ENCODE peak calls at places on chromosomes 4 and X, in ten cellular contexts. I is stimulated activated naive B cell treated with anti-CD40 and anti-IgM and Interleukin-4, amounts not matched to agents 10 μg/mL and 1 μg/mL and 100 μg/mL, for 72 hours; Z is neural crest cell; Q is HT1080; J is fibroblast of the conjunctiva; R is anterior cingulate cortex; B is M059J; V is astrocyte of the spinal cord; X is endothelial cell of umbilical vein; O is stimulated activated CD4-positive, alpha-beta T cell treated with anti-CD3 and anti-CD28 coated beads, Interleukin-4, amount 100 ng/mL, for 48 hours. W is an unnamed sample.

GRCh38 chr4:159768011-159768410 is 665.1 kb downstream of the RAPGEF2 start:
- DNase-seq in I (no peak), Z (no peak), Q (peak; percentile 22), J (no peak), R (no peak), B (peak; percentile 53), V (peak; percentile 55), X (no peak), O (no peak), W (no peak)

GRCh38 chr4:150149381-150149780 is 71.1 kb downstream of the DCLK2 start:
- DNase-seq in I (no peak), Z (no peak), Q (no peak), J (peak; percentile 78), R (no peak), B (no peak), V (peak; percentile 54), X (no peak), O (no peak), W (no peak)

GRCh38 chrX:20382518-20383291 is 116.0 kb upstream of the RPS6KA3 start:
- DNase-seq in I (no peak), Z (no peak), Q (peak; percentile 25), J (no peak), R (no peak), B (peak; percentile 37), V (no peak), X (no peak), O (peak; percentile 10), W (no peak)

GRCh38 chr4:177986236-177986635 is 544.0 kb upstream of the AGA start:
- DNase-seq in I (no peak), Z (no peak), Q (no peak), J (no peak), R (no peak), B (no peak), V (no peak), X (no peak), O (no peak), W (no peak)

GRCh38 chr4:52051615-52052474 is 741 bp downstream of the SPATA18 start:
- DNase-seq in I (no peak), Z (peak; percentile 60), Q (peak; percentile 71), J (peak; percentile 74), R (peak; percentile 1), B (no peak), V (peak; percentile 91), X (peak; percentile 90), O (no peak), W (peak; percentile 38)

GRCh38 chr4:168257663-168258235 is 60.8 kb downstream of the DDX60 start:
- DNase-seq in I (no peak), Z (no peak), Q (no peak), J (no peak), R (no peak), B (no peak), V (no peak), X (no peak), O (no peak), W (no peak)

GRCh38 chr4:6180841-6181631 is 19.3 kb downstream of the JAKMIP1 start:
- DNase-seq in I (peak; percentile 32), Z (no peak), Q (peak; percentile 7), J (no peak), R (no peak), B (no peak), V (no peak), X (no peak), O (peak; percentile 47), W (no peak)

GRCh38 chr4:6235901-6236625 is 33.6 kb upstream of the WFS1 start:
- DNase-seq in I (no peak), Z (no peak), Q (no peak), J (no peak), R (no peak), B (no peak), V (no peak), X (no peak), O (no peak), W (no peak)

GRCh38 chr4:40856836-40857362 is 107.1 kb downstream of the NSUN7 start:
- DNase-seq in I (peak; percentile 67), Z (peak; percentile 72), Q (no peak), J (peak; percentile 12), R (no peak), B (peak; percentile 48), V (peak; percentile 60), X (peak; percentile 42), O (peak; percentile 43), W (peak; percentile 93)

GRCh38 chr4:4334798-4335520 is 44.9 kb downstream of the ZBTB49 start:
- DNase-seq in I (peak; percentile 51), Z (peak; percentile 60), Q (peak; percentile 66), J (peak; percentile 12), R (no peak), B (peak; percentile 61), V (peak; percentile 45), X (peak; percentile 52), O (peak; percentile 63), W (peak; percentile 72)

GRCh38 chrX:26851981-26852380 is 611.2 kb downstream of the PPP4R3C start:
- DNase-seq in I (no peak), Z (no peak), Q (peak; percentile 38), J (peak; percentile 34), R (no peak), B (peak; percentile 1), V (peak; percentile 34), X (peak; percentile 87), O (no peak), W (peak; percentile 33)

W was measured in NCI-H2081.